ENCODE peak calls at places on chromosomes 11 and 22, in four cellular contexts. R, J, D and I are unnamed samples.

GRCh38 chr22:46058591-46059519 is 81.9 kb upstream of the WNT7B start:
- DNase-seq in R (no peak), D (peak), J (no peak), I (no peak)

GRCh38 chr11:8832571-8833260 is 78.3 kb upstream of the AKIP1 start:
- DNase-seq in J (peak), D (peak), R (no peak), I (peak)

GRCh38 chr11:34585870-34586654 is 34.8 kb upstream of the EHF start:
- DNase-seq in D (no peak), J (peak), R (peak), I (no peak)

GRCh38 chr11:116109228-116109627 is 605.0 kb upstream of the CADM1 start:
- DNase-seq in J (peak), D (peak), R (no peak), I (peak)

GRCh38 chr11:69163842-69164241 is 8.1 kb downstream of the SMIM38 start:
- DNase-seq in D (no peak), R (no peak), J (no peak), I (no peak)

GRCh38 chr11:9851366-9851765 is 187.5 kb downstream of the SWAP70 start:
- DNase-seq in R (no peak), D (no peak), J (peak), I (peak)

GRCh38 chr22:37185646-37186227 is 2.3 kb downstream of the C1QTNF6 start:
- DNase-seq in D (no peak), R (no peak), J (no peak), I (peak)

GRCh38 chr11:110761994-110762393 is 49.8 kb upstream of the ARHGAP20 start:
- DNase-seq in R (no peak), J (no peak), D (no peak), I (no peak)

GRCh38 chr11:27179334-27179733 is 138.7 kb downstream of the BBOX1 start:
- DNase-seq in R (no peak), D (no peak), J (no peak), I (no peak)

GRCh38 chr11:76787911-76788596 is 4.9 kb downstream of the TSKU start:
- DNase-seq in D (no peak), J (peak), R (no peak), I (peak)

GRCh38 chr22:41557401-41558240 is 3.2 kb upstream of the CSDC2 start:
- DNase-seq in J (peak), R (no peak), D (peak), I (no peak)

DNA sequence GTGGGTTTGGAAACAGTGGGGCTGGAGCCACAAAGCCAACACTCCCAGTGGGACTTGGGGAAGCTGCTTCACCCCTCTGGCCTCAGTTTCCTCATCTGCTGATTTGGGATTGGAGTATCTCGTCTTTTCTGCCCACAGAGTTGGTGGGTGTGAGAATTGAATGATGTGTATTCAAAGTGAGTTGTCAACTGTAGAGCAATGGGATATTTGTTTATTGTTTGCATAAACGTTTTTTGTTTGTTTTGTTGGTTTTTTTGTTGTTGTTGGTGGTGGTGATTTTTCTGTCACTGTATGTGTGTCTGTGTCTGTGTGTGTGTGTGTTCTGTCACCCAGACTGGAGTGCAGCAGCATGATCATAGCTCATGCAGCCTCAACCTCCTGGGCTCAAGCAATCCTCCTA is 542.0 kb downstream of the MIAT start:
- DNase-seq in R (no peak), J (no peak), D (no peak), I (no peak)
- H2AK5ac ChIP-seq in R (no peak), J (no peak), D (no peak), I (no peak)

DNA sequence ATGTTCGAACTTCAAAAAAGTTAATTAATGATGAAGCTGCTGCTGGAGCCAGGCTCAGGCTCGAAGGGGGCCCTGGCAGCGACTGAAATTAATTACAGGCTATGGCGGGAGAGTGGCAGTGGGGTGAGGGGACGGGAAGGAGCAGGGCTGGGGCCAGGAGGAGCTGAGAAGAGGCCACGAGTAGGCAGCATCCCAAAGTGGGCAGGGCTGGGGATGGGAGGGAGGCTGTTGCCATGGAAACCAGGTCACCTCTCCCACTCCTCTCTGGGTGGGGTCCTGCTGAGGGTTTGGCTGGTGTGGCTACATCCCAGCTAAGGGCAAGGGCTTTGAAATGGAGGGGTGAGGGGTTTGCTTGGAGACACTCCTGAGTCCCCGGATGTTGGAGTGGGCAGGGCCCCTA is 23.9 kb downstream of the CACNA1I start:
- DNase-seq in J (no peak), R (no peak), D (no peak), I (no peak)
- H4K91ac ChIP-seq in J (no peak), R (no peak), D (no peak), I (no peak)

GRCh38 chr11:2533642-2534115 is 88.9 kb downstream of the KCNQ1 start:
- DNase-seq in J (peak), D (peak), R (peak), I (peak)

GRCh38 chr11:2532704-2533641 is 88.2 kb downstream of the KCNQ1 start:
- DNase-seq in J (peak), R (peak), D (peak), I (peak)

GRCh38 chr11:2535673-2536439 is 91.0 kb downstream of the KCNQ1 start:
- DNase-seq in D (no peak), J (no peak), R (no peak), I (no peak)

GRCh38 chr11:2534957-2535672 is 90.3 kb downstream of the KCNQ1 start:
- DNase-seq in D (no peak), J (no peak), R (no peak), I (peak)

GRCh38 chr11:2534131-2534956 is 89.5 kb downstream of the KCNQ1 start:
- DNase-seq in D (peak), J (no peak), R (no peak), I (peak)
- H2AK5ac ChIP-seq in D (no peak), J (peak), R (peak), I (peak)

DNA sequence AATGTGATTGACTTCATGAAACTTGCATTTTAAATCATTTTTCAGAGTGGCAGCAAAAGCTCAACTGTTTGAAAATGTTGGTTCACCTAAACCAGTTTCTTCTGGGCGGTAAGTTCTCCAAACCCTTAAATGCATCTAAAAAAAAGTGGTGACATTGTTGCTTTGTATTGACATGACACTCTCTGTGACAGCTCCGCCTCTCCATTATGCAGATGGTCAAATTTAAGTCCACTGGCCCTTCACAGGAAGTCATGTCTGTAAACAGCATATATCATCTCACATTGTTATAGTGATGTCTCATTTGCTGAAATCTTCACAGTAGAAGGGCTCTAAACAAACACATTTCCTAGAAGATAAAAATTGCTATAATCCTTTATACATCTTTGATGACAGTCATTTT is 150.7 kb downstream of the PGR start:
- DNase-seq in J (no peak), D (no peak), R (no peak), I (no peak)
- H4K91ac ChIP-seq in J (no peak), D (no peak), R (no peak), I (no peak)